ENCODE peak calls at places on chromosomes 11 and 22, in seven cellular contexts. Y is HCT116, M is prostate gland, D is tibial nerve, S is A549, J is NB4, N is body of pancreas. B is an unnamed sample.
A peak's percentile ranks its signal among the peaks of the same experiment; 100 is the strongest.

GRCh38 chr11:131773626-131774025 is 403.2 kb downstream of the NTM start:
- DNase-seq in Y (no peak), M (no peak), D (no peak), S (no peak), J (no peak), N (no peak), B (no peak)

GRCh38 chr11:2752204-2752772 is 52.5 kb upstream of the KCNQ1OT1 start:
- DNase-seq in Y (no peak), M (no peak), D (no peak), S (no peak), J (no peak), N (peak; percentile 3), B (no peak)

GRCh38 chr11:44601471-44602370 is 36.3 kb downstream of the CD82 start:
- DNase-seq in Y (no peak), M (no peak), D (no peak), S (no peak), J (no peak), N (no peak), B (no peak)

GRCh38 chr22:50008151-50009040 is 4.2 kb downstream of the IL17REL start:
- DNase-seq in Y (no peak), M (peak; percentile 54), D (no peak), S (no peak), J (no peak), N (no peak), B (peak; percentile 46)

GRCh38 chr11:78666675-78667129 is 92.0 kb upstream of the NARS2 start:
- DNase-seq in Y (no peak), M (no peak), D (no peak), S (no peak), J (no peak), N (no peak), B (no peak)

GRCh38 chr11:106076421-106076922 is 675 bp downstream of the KBTBD3 start:
- DNase-seq in Y (no peak), M (peak; percentile 20), D (peak; percentile 9), S (no peak), J (no peak), N (peak; percentile 21), B (peak; percentile 21)

GRCh38 chr11:125303186-125303585 is 138.6 kb downstream of the PKNOX2 start:
- DNase-seq in Y (no peak), M (no peak), D (no peak), S (no peak), J (no peak), N (no peak), B (no peak)

GRCh38 chr11:131683666-131684065 is 313.3 kb downstream of the NTM start:
- DNase-seq in Y (no peak), M (no peak), D (no peak), S (no peak), J (no peak), N (no peak), B (no peak)

GRCh38 chr11:2348986-2349385 is 28.1 kb upstream of the CD81 start:
- DNase-seq in Y (no peak), M (no peak), D (no peak), S (no peak), J (no peak), N (no peak), B (no peak)

GRCh38 chr22:41801147-41801819 is 804 bp downstream of the CCDC134 start:
- DNase-seq in Y (no peak), M (no peak), D (no peak), S (no peak), J (peak; percentile 16), N (no peak), B (no peak)

GRCh38 chr11:64745219-64745522 is 1.2 kb upstream of the RASGRP2 start:
- DNase-seq in Y (no peak), M (no peak), D (peak; percentile 41), S (no peak), J (peak; percentile 99), N (peak; percentile 53), B (peak; percentile 95)

GRCh38 chr11:64743591-64744543 is at the start of gene RASGRP2:
- DNase-seq in Y (no peak), M (peak; percentile 36), D (peak; percentile 68), S (peak; percentile 75), J (peak; percentile 94), N (peak; percentile 57), B (peak; percentile 90)

GRCh38 chr11:64744544-64745218 is 739 bp upstream of the RASGRP2 start:
- DNase-seq in Y (no peak), M (no peak), D (no peak), S (no peak), J (peak; percentile 73), N (no peak), B (peak; percentile 92)

GRCh38 chr11:64746486-64746885 is 2.5 kb upstream of the RASGRP2 start:
- DNase-seq in Y (no peak), M (no peak), D (no peak), S (no peak), J (peak; percentile 29), N (no peak), B (no peak)

DNA sequence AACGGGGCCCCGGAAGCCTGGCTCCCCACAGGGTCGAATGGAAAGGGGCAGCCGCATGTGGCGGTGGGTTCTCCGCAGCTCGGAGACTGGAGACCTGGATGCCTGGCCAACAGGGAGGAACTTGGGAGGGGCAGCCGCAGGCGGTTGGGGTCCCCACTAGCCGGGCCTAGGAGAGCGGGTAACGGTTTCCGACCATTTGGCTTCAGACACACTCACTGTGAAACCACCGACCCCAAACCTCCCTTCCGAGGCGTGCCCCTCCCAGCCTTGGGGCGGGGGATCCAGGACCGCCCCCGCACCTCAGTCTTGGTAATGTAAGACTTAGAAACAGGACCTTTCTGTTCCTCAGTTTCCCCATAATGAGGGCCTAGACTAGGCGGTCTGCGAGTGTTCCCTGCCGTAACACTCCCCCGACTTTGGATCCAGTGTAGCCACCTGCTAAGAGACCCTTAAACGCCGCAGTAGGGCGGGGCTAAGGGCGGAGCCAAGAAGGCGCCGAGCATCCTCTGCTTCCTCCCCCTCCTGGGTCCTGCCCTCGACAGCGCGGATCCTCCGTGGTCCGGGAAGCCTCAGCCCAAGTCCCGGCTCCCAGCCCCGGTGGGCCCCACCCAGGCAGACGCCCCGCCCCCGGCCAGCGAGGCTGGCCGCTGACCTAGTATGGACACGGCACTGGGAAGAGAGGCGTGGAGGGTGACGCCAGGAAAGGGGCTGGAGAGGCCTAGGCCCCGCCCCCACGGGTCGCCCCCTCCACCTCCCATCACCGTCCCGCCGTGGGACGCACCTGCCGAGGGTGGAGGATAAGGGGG is 1.8 kb upstream of the RASGRP2 start:
- DNase-seq in Y (no peak), M (peak; percentile 36), D (peak; percentile 54), S (peak; percentile 67), J (peak; percentile 93), N (peak; percentile 60), B (peak; percentile 96)
- TF ChIP-seq POLR2A in Y (no peak), M (no peak), D (peak; percentile 49), S (no peak), J (no peak), N (no peak), B (no peak)

GRCh38 chr11:65780770-65781151 is at the start of gene AP5B1:
- DNase-seq in Y (no peak), M (peak; percentile 65), D (no peak), S (peak; percentile 64), J (peak; percentile 77), N (peak; percentile 74), B (peak; percentile 95)
- TF ChIP-seq CTCF in Y (no peak), M (no peak), D (no peak), S (no peak), J (no peak), N (no peak), B (no peak)

GRCh38 chr11:65083834-65084597 is at the start of the genes CDCA5 and ZFPL1:
- DNase-seq in Y (peak; percentile 91), M (peak; percentile 93), D (peak; percentile 94), S (peak; percentile 96), J (peak; percentile 97), N (peak; percentile 96), B (peak; percentile 100)
- TF ChIP-seq POLR2A in Y (peak; percentile 49), M (peak; percentile 57), D (peak; percentile 59), S (peak; percentile 56), J (peak; percentile 77), N (peak; percentile 83), B (peak; percentile 45)

GRCh38 chr11:64516226-64516625 is 74.8 kb upstream of the SLC22A12 start:
- DNase-seq in Y (no peak), M (no peak), D (no peak), S (no peak), J (peak; percentile 70), N (no peak), B (no peak)
- TF ChIP-seq CTCF in Y (no peak), M (no peak), D (no peak), S (no peak), J (peak; percentile 63), N (no peak), B (no peak)

DNA sequence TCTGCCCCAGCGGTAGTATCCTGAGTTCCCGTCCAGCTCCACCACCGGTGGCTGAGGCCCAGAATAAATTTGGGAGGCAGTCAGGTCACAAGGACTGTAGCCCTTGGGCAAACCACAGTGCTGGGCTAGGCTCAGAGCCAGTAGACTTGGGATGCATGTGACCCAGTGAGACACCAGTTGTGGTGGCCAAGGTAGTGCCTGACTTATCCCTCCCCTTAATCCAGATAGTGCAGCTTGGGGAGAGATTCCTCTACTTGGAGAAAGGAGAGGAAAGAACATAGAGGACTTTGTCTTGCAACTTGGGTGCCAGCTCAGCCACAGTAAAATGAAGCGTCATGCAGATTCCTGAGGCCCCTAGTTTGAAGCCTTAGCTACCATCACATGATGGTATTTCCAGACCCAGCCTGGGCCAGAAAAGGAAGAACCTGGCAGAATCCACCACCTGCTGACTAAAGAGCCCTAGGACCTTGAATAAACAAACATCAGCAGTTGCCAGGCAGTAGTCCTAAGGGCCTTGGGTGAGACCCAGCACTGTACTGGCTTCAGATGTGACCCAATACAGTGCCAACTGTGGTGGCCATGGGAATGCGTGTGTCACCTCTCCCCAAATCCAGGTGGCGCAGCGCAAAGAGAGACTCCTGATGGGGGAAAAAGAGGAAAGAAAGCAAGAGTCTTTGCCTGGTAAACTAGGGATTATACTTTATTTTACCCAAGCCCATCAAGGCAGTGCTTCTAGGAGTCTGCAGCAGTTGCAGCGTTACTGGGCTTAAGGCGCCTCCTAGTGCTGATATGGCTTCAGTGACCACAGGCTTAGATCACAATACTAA is 17.0 kb upstream of the DDX10 start:
- DNase-seq in Y (peak; percentile 69), M (peak; percentile 75), D (peak; percentile 53), S (peak; percentile 18), J (peak; percentile 78), N (peak; percentile 90), B (peak; percentile 71)
- TF ChIP-seq POLR2A in Y (no peak), M (no peak), D (no peak), S (no peak), J (no peak), N (no peak), B (no peak)